ENCODE peak calls at places on chromosomes 1 and 21, in five cellular contexts. L, Q, R, D and W are unnamed samples.

GRCh38 chr1:5379176-5379759 is 613.0 kb downstream of the NPHP4 start:
- DNase-seq in R (no peak), Q (no peak), D (no peak), L (no peak), W (no peak)

GRCh38 chr1:156673387-156674121 is 3.7 kb downstream of the NES start:
- DNase-seq in D (peak; percentile 98), R (peak; percentile 84), L (peak; percentile 88), Q (no peak), W (no peak)

GRCh38 chr21:36807421-36808004 is 108.6 kb downstream of the SIM2 start:
- DNase-seq in Q (no peak), D (no peak), L (no peak), R (no peak), W (no peak)

GRCh38 chr21:34524671-34525601 is 12.9 kb upstream of the KCNE1 start:
- DNase-seq in D (peak; percentile 63), L (no peak), R (peak; percentile 88), Q (no peak), W (no peak)

GRCh38 chr1:172826096-172826741 is 167.3 kb downstream of the FASLG start:
- DNase-seq in D (peak; percentile 39), Q (peak; percentile 61), R (no peak), L (no peak), W (peak; percentile 49)

GRCh38 chr1:81554108-81554507 is 246.6 kb upstream of the ADGRL2 start:
- DNase-seq in D (no peak), R (no peak), L (no peak), Q (no peak), W (no peak)

GRCh38 chr1:22763479-22764200 is 53.0 kb downstream of the EPHB2 start:
- DNase-seq in L (no peak), D (peak; percentile 45), Q (no peak), R (peak; percentile 62), W (no peak)

GRCh38 chr1:161427733-161428516 is 60.2 kb upstream of the CFAP126 start:
- DNase-seq in L (no peak), D (peak; percentile 33), Q (peak; percentile 63), R (peak; percentile 72), W (no peak)

GRCh38 chr1:87712261-87712674 is 383.6 kb downstream of the LMO4 start:
- DNase-seq in D (no peak), R (no peak), L (no peak), Q (peak; percentile 15), W (no peak)

GRCh38 chr1:218538341-218538740 is 193.2 kb downstream of the TGFB2 start:
- DNase-seq in L (no peak), R (no peak), Q (no peak), D (no peak), W (no peak)

GRCh38 chr1:184982002-184982954 is 8.0 kb upstream of the NIBAN1 start:
- DNase-seq in Q (peak; percentile 37), R (peak; percentile 85), L (no peak), D (peak; percentile 67), W (peak; percentile 46)

GRCh38 chr1:117367769-117368059 is 465 bp downstream of the MAN1A2 start:
- DNase-seq in D (peak; percentile 26), L (no peak), Q (no peak), R (no peak), W (peak; percentile 52)

GRCh38 chr1:245687129-245687635 is 532.4 kb downstream of the KIF26B start:
- DNase-seq in L (no peak), Q (no peak), R (no peak), D (no peak), W (no peak)

GRCh38 chr1:111032295-111032897 is 68.7 kb upstream of the LRIF1 start:
- DNase-seq in D (peak; percentile 49), R (no peak), Q (peak; percentile 18), L (no peak), W (peak; percentile 42)

GRCh38 chr1:24202556-24202955 is 15.5 kb upstream of the IFNLR1 start:
- DNase-seq in R (no peak), D (no peak), Q (no peak), L (no peak), W (no peak)

GRCh38 chr1:172637522-172637921 is 21.4 kb upstream of the FASLG start:
- DNase-seq in D (no peak), L (no peak), R (peak; percentile 44), Q (no peak), W (no peak)

GRCh38 chr1:172343246-172344099 is 77.0 kb upstream of the C1orf105 start:
- DNase-seq in D (no peak), R (peak; percentile 62), Q (no peak), L (no peak), W (no peak)

GRCh38 chr1:93770640-93771039 is 89.0 kb upstream of the BCAR3 start:
- DNase-seq in L (no peak), D (peak; percentile 46), Q (no peak), R (no peak), W (peak; percentile 28)

GRCh38 chr1:29503441-29503840 is 267.1 kb downstream of the PTPRU start:
- DNase-seq in L (no peak), D (no peak), R (no peak), Q (no peak), W (no peak)

GRCh38 chr1:115302390-115302961 is 35.6 kb downstream of the NGF start:
- DNase-seq in Q (no peak), L (no peak), R (no peak), D (peak; percentile 11), W (no peak)

GRCh38 chr1:143698016-143698415 is 273.8 kb downstream of the FAM72C start:
- DNase-seq in D (no peak), L (peak; percentile 29), Q (peak; percentile 56), R (no peak), W (no peak)

DNA sequence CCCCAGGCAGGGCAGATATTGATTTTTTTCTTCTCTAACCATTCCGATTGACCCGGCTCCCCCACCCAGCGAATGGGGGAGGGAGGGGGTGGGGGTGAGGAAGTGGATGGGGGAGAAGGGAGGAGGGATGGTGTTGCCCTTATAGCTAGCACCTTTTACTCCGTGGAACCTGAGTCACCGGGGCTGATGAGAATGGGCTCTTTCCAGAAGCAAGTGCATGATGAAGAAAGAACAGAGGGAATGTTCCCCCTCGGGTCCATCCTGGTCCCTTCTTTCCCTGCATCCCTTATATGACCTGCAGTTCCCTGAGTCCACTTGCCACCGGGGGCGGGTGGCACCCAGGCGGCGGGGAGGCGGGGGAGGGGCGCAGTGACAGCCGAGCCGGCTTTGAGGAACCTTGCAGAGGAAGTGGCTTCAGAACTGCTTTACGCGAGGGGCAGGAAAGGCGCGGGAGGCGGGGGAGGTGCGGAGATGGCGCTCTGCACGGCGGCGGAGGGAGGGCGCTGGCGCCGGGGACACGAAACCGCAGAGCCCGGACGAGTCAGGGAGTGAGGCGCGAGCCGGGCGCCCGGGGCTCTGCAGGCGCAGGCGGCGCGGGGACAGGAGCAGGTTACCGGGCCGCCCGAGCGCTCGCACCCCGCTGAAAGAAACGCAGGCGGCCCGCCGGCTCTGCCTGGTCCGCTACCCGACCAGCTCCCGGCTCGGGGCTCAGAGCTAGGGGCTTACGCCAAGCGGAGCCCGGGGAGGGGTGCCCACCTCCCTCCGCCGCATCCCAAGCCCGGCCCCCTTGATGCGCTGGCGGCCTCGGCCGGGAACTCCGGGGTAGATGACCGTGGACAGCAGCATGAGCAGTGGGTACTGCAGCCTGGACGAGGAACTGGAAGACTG is 49.7 kb downstream of the RASSF5 start:
- DNase-seq in Q (no peak), L (no peak), D (peak; percentile 83), R (peak; percentile 90), W (peak; percentile 96)
- H3K79me2 ChIP-seq in Q (no peaks in the 10 kb centered on the region), L (no peaks in the 10 kb centered on the region), D (no peaks in the 10 kb centered on the region), R (no peaks in the 10 kb centered on the region), W (peaks cover 49% of the 10 kb centered on the region)

GRCh38 chr1:45879885-45880598 is 76.6 kb downstream of the MAST2 start:
- DNase-seq in L (no peak), Q (no peak), R (no peak), D (no peak), W (no peak)
- H3K79me2 ChIP-seq in L (no peaks in the 10 kb centered on the region), Q (peaks cover 10% of the 10 kb centered on the region), R (peaks cover 16% of the 10 kb centered on the region), D (no peaks in the 10 kb centered on the region), W (peaks cover 5% of the 10 kb centered on the region)

GRCh38 chr1:21046132-21046531 is 130.6 kb downstream of the EIF4G3 start:
- DNase-seq in L (no peak), R (no peak), Q (no peak), D (no peak), W (no peak)

GRCh38 chr1:21048462-21048861 is 128.2 kb downstream of the EIF4G3 start:
- DNase-seq in R (no peak), Q (no peak), D (no peak), L (no peak), W (no peak)

GRCh38 chr1:21045351-21045750 is 131.3 kb downstream of the EIF4G3 start:
- DNase-seq in Q (no peak), L (no peak), R (no peak), D (no peak), W (no peak)

GRCh38 chr1:21042920-21043605 is 133.6 kb downstream of the EIF4G3 start:
- DNase-seq in L (no peak), Q (no peak), D (no peak), R (peak; percentile 70), W (no peak)
- H3K79me2 ChIP-seq in L (no peaks in the 10 kb centered on the region), Q (peaks cover 7% of the 10 kb centered on the region), D (peaks cover 100% of the 10 kb centered on the region), R (peaks cover 76% of the 10 kb centered on the region), W (peaks cover 10% of the 10 kb centered on the region)

GRCh38 chr1:175178056-175178455 is 14.5 kb downstream of the KIAA0040 start:
- DNase-seq in Q (no peak), D (peak; percentile 8), L (no peak), R (no peak), W (no peak)
- H3K79me2 ChIP-seq in Q (peaks cover 6% of the 10 kb centered on the region), D (no peaks in the 10 kb centered on the region), L (no peaks in the 10 kb centered on the region), R (no peaks in the 10 kb centered on the region), W (no peaks in the 10 kb centered on the region)

GRCh38 chr1:51741121-51741681 is 124.3 kb downstream of the OSBPL9 start:
- DNase-seq in Q (no peak), L (no peak), R (no peak), D (no peak), W (no peak)

GRCh38 chr1:51749151-51749550 is 129.4 kb downstream of the NRDC start:
- DNase-seq in L (no peak), D (no peak), Q (no peak), R (no peak), W (no peak)

GRCh38 chr1:51740652-51741051 is 123.8 kb downstream of the OSBPL9 start:
- DNase-seq in L (no peak), R (no peak), D (no peak), Q (no peak), W (no peak)

GRCh38 chr1:51745304-51745570 is 128.3 kb downstream of the OSBPL9 start:
- DNase-seq in D (no peak), Q (no peak), R (no peak), L (no peak), W (no peak)

GRCh38 chr1:51744506-51745303 is 127.8 kb downstream of the OSBPL9 start:
- DNase-seq in D (no peak), R (no peak), L (no peak), Q (no peak), W (no peak)
- H3K79me2 ChIP-seq in D (peaks cover 57% of the 10 kb centered on the region), R (peaks cover 24% of the 10 kb centered on the region), L (no peaks in the 10 kb centered on the region), Q (peaks cover 25% of the 10 kb centered on the region), W (no peaks in the 10 kb centered on the region)

DNA sequence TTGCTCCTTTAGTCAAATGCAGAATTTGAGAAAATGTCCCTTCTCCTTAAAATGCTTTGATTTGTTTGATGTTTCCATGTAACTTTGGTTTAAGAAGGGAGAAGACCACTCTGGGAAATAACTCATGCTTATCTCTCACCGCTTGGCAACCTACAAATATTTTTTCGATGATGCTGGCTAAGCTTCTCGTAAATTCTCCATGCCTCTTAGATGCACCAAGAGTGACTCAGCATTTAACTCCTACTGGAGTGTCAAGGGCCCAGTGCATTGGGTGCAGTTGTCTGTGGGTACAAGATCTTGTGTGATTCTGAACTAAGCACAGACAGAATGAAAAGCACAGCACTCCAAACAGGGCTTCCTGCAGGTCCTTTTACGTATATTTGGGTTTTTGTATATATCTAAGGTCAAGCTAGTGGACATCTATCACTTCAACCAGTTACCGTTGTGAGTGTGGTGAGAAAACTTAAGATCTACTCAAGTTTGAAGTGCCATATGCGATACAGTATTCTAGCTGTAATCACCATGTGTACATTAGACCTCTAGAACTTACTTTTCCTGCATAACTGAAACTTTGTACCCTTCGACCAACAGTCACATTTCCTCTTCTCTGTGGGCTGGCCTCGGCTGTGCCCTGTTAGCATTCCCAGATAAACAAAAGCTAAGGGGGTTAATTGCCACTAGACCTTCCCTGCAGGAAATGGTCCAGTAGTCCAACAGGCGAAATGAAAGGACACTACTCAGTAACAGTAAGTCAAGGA is 55.8 kb downstream of the COL18A1 start:
- DNase-seq in Q (no peak), R (peak; percentile 99), L (no peak), D (no peak), W (no peak)
- H3K79me2 ChIP-seq in Q (no peaks in the 10 kb centered on the region), R (no peaks in the 10 kb centered on the region), L (no peaks in the 10 kb centered on the region), D (peaks cover 41% of the 10 kb centered on the region), W (no peaks in the 10 kb centered on the region)